ENCODE peak calls at places on chromosomes 11 and 22, in five cellular contexts. One of them, this sample, is unnamed.

GRCh38 chr22:49724893-49725489 is 102.7 kb downstream of the BRD1 start:
- DNase-seq in astrocyte: peak; percentile 3
- DNase-seq in endothelial cell of umbilical vein: peak; percentile 52
- DNase-seq in DND-41: no peak
- DNase-seq in neural progenitor cell: peak; percentile 90
- DNase-seq in this sample: peak; percentile 33

GRCh38 chr22:20404881-20405280 is 10.9 kb downstream of the ZNF74 start:
- DNase-seq in astrocyte: no peak
- DNase-seq in endothelial cell of umbilical vein: no peak
- DNase-seq in DND-41: no peak
- DNase-seq in neural progenitor cell: no peak
- DNase-seq in this sample: no peak

GRCh38 chr11:64459016-64459415 is 100.1 kb downstream of the RPS6KA4 start:
- DNase-seq in astrocyte: no peak
- DNase-seq in endothelial cell of umbilical vein: no peak
- DNase-seq in DND-41: no peak
- DNase-seq in neural progenitor cell: no peak
- DNase-seq in this sample: no peak

GRCh38 chr11:118144301-118144701 is 8.3 kb downstream of the SCN4B start:
- DNase-seq in astrocyte: no peak
- DNase-seq in endothelial cell of umbilical vein: no peak
- DNase-seq in DND-41: no peak
- DNase-seq in neural progenitor cell: no peak
- DNase-seq in this sample: no peak

GRCh38 chr11:8167796-8168195 is 1.0 kb downstream of the RIC3 start:
- DNase-seq in astrocyte: no peak
- DNase-seq in endothelial cell of umbilical vein: no peak
- DNase-seq in DND-41: no peak
- DNase-seq in neural progenitor cell: peak; percentile 46
- DNase-seq in this sample: peak; percentile 8

GRCh38 chr11:534197-534591 is 1.2 kb downstream of the HRAS start:
- DNase-seq in astrocyte: no peak
- DNase-seq in endothelial cell of umbilical vein: no peak
- DNase-seq in DND-41: no peak
- DNase-seq in neural progenitor cell: no peak
- DNase-seq in this sample: no peak

GRCh38 chr22:24289138-24289537 is 18.5 kb downstream of the SPECC1L start:
- DNase-seq in astrocyte: peak; percentile 94
- DNase-seq in endothelial cell of umbilical vein: peak; percentile 55
- DNase-seq in DND-41: no peak
- DNase-seq in neural progenitor cell: no peak
- DNase-seq in this sample: no peak

GRCh38 chr11:64834031-64834722 is 10.3 kb downstream of the CDC42BPG start:
- DNase-seq in astrocyte: no peak
- DNase-seq in endothelial cell of umbilical vein: no peak
- DNase-seq in DND-41: no peak
- DNase-seq in neural progenitor cell: no peak
- DNase-seq in this sample: no peak

GRCh38 chr11:96037267-96037990 is 113.5 kb upstream of the MTMR2 start:
- DNase-seq in astrocyte: peak; percentile 41
- DNase-seq in endothelial cell of umbilical vein: no peak
- DNase-seq in DND-41: no peak
- DNase-seq in neural progenitor cell: no peak
- DNase-seq in this sample: peak; percentile 39

GRCh38 chr11:27204527-27204926 is 158.5 kb downstream of the CCDC34 start:
- DNase-seq in astrocyte: no peak
- DNase-seq in endothelial cell of umbilical vein: peak; percentile 45
- DNase-seq in DND-41: no peak
- DNase-seq in neural progenitor cell: no peak
- DNase-seq in this sample: no peak

GRCh38 chr11:71213696-71214552 is 38.5 kb downstream of the SHANK2 start:
- DNase-seq in astrocyte: no peak
- DNase-seq in endothelial cell of umbilical vein: no peak
- DNase-seq in DND-41: no peak
- DNase-seq in neural progenitor cell: no peak
- DNase-seq in this sample: no peak

GRCh38 chr11:33734441-33735165 is 1.6 kb downstream of the CD59 start:
- DNase-seq in astrocyte: peak; percentile 62
- DNase-seq in endothelial cell of umbilical vein: peak; percentile 63
- DNase-seq in DND-41: no peak
- DNase-seq in neural progenitor cell: no peak
- DNase-seq in this sample: peak; percentile 72

GRCh38 chr22:24187731-24188644 is 6.7 kb downstream of the SUSD2 start:
- DNase-seq in astrocyte: no peak
- DNase-seq in endothelial cell of umbilical vein: no peak
- DNase-seq in DND-41: no peak
- DNase-seq in neural progenitor cell: no peak
- DNase-seq in this sample: no peak

GRCh38 chr11:57456960-57457642 is 3.2 kb upstream of the RTN4RL2 start:
- DNase-seq in astrocyte: peak; percentile 39
- DNase-seq in endothelial cell of umbilical vein: peak; percentile 79
- DNase-seq in DND-41: peak; percentile 74
- DNase-seq in neural progenitor cell: peak; percentile 93
- DNase-seq in this sample: peak; percentile 68

GRCh38 chr11:119015054-119015611 is 3.0 kb downstream of the RPS25 start:
- DNase-seq in astrocyte: no peak
- DNase-seq in endothelial cell of umbilical vein: no peak
- DNase-seq in DND-41: no peak
- DNase-seq in neural progenitor cell: peak; percentile 19
- DNase-seq in this sample: no peak

GRCh38 chr11:13972958-13973357 is 10.4 kb downstream of the SPON1 start:
- DNase-seq in astrocyte: no peak
- DNase-seq in endothelial cell of umbilical vein: no peak
- DNase-seq in DND-41: no peak
- DNase-seq in neural progenitor cell: no peak
- DNase-seq in this sample: no peak

GRCh38 chr22:34842630-34843029 is 223.3 kb upstream of the ISX start:
- DNase-seq in astrocyte: no peak
- DNase-seq in endothelial cell of umbilical vein: no peak
- DNase-seq in DND-41: no peak
- DNase-seq in neural progenitor cell: peak; percentile 29
- DNase-seq in this sample: no peak

GRCh38 chr11:128956401-128957203 is 13.9 kb upstream of the TP53AIP1 start:
- DNase-seq in astrocyte: peak; percentile 57
- DNase-seq in endothelial cell of umbilical vein: peak; percentile 77
- DNase-seq in DND-41: peak; percentile 42
- DNase-seq in neural progenitor cell: peak; percentile 83
- DNase-seq in this sample: peak; percentile 64

GRCh38 chr22:30634477-30635233 is 926 bp upstream of the SLC35E4 start:
- DNase-seq in astrocyte: peak; percentile 74
- DNase-seq in endothelial cell of umbilical vein: peak; percentile 91
- DNase-seq in DND-41: peak; percentile 82
- DNase-seq in neural progenitor cell: peak; percentile 91
- DNase-seq in this sample: peak; percentile 82

GRCh38 chr11:1274501-1274900 is 34.9 kb downstream of the TOLLIP start:
- DNase-seq in astrocyte: no peak
- DNase-seq in endothelial cell of umbilical vein: no peak
- DNase-seq in DND-41: no peak
- DNase-seq in neural progenitor cell: no peak
- DNase-seq in this sample: no peak

GRCh38 chr11:102620858-102621561 is 4.1 kb downstream of the MMP20 start:
- DNase-seq in astrocyte: peak; percentile 75
- DNase-seq in endothelial cell of umbilical vein: peak; percentile 77
- DNase-seq in DND-41: no peak
- DNase-seq in neural progenitor cell: no peak
- DNase-seq in this sample: no peak

GRCh38 chr22:30033891-30034290 is 46.4 kb upstream of the HORMAD2 start:
- DNase-seq in astrocyte: no peak
- DNase-seq in endothelial cell of umbilical vein: no peak
- DNase-seq in DND-41: no peak
- DNase-seq in neural progenitor cell: no peak
- DNase-seq in this sample: no peak

GRCh38 chr11:8671651-8672062 is 10.8 kb downstream of the TRIM66 start:
- DNase-seq in astrocyte: peak; percentile 85
- DNase-seq in endothelial cell of umbilical vein: no peak
- DNase-seq in DND-41: no peak
- DNase-seq in neural progenitor cell: peak; percentile 7
- DNase-seq in this sample: no peak

GRCh38 chr11:2860636-2861035 is 24.9 kb downstream of the CDKN1C start:
- DNase-seq in astrocyte: peak; percentile 16
- DNase-seq in endothelial cell of umbilical vein: no peak
- DNase-seq in DND-41: peak; percentile 9
- DNase-seq in neural progenitor cell: no peak
- DNase-seq in this sample: peak; percentile 23

GRCh38 chr11:115872418-115872817 is 368.2 kb upstream of the CADM1 start:
- DNase-seq in astrocyte: no peak
- DNase-seq in endothelial cell of umbilical vein: no peak
- DNase-seq in DND-41: no peak
- DNase-seq in neural progenitor cell: no peak
- DNase-seq in this sample: no peak

GRCh38 chr11:32244453-32244852 is 153.6 kb downstream of the RCN1 start:
- DNase-seq in astrocyte: no peak
- DNase-seq in endothelial cell of umbilical vein: no peak
- DNase-seq in DND-41: no peak
- DNase-seq in neural progenitor cell: no peak
- DNase-seq in this sample: no peak

GRCh38 chr11:36452987-36453386 is 57.1 kb downstream of the TRAF6 start:
- DNase-seq in astrocyte: no peak
- DNase-seq in endothelial cell of umbilical vein: no peak
- DNase-seq in DND-41: peak; percentile 58
- DNase-seq in neural progenitor cell: no peak
- DNase-seq in this sample: no peak

GRCh38 chr11:7665473-7666291 is 7.6 kb downstream of the CYB5R2 start:
- DNase-seq in astrocyte: peak; percentile 20
- DNase-seq in endothelial cell of umbilical vein: peak; percentile 69
- DNase-seq in DND-41: peak; percentile 51
- DNase-seq in neural progenitor cell: peak; percentile 77
- DNase-seq in this sample: peak; percentile 75

GRCh38 chr11:62439785-62440602 is 21.2 kb downstream of the SCGB1A1 start:
- DNase-seq in astrocyte: peak; percentile 80
- DNase-seq in endothelial cell of umbilical vein: peak; percentile 60
- DNase-seq in DND-41: no peak
- DNase-seq in neural progenitor cell: no peak
- DNase-seq in this sample: no peak

DNA sequence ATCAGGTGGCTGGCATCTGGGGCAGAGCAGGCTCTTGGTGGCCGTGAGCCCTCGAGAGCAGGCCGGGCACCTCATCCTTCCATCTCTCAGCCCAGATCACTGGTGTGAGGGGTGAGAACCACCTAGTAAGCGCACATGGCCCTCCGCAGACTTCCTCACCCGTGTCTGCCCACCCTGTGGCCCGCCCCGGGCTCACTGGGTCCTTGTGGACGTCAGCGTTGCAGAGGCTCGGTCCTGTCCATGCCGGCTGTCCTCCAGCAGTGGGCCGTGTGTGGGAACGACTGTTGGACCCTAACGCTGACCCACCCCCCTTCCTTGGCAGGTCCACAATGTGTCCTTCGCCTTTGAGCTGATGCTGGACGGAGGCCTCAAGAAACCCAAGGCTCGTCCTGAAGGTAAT is 17.2 kb upstream of the PARVG start:
- DNase-seq in astrocyte: no peak
- DNase-seq in endothelial cell of umbilical vein: no peak
- DNase-seq in DND-41: no peak
- DNase-seq in neural progenitor cell: no peak
- DNase-seq in this sample: no peak
- TF ChIP-seq EZH2 in astrocyte: no peak
- TF ChIP-seq EZH2 in endothelial cell of umbilical vein: no peak
- TF ChIP-seq EZH2 in DND-41: no peak
- TF ChIP-seq EZH2 in neural progenitor cell: no peak
- TF ChIP-seq EZH2 in this sample: no peak

DNA sequence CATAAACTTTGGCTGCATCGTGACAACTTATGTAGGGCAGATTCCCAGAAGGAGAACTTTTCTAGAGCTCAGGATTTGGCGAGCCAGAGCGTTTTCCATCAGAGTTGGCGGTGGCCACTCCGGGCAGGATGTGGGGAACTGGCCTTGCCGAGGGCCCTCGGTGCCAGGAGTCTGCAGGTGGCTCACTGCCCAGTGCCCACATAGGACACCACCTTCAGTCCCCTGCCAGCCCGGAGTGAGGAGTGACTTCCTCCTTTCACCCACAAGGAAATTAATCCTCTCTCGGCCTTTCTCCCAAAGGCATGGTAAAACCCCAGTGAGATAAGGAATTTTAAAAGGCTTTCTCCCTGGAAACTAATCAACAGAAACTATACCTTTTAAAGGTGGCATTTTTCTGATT is 1.6 kb upstream of the LGALS2 start:
- DNase-seq in astrocyte: no peak
- DNase-seq in endothelial cell of umbilical vein: no peak
- DNase-seq in DND-41: no peak
- DNase-seq in neural progenitor cell: no peak
- DNase-seq in this sample: no peak
- H3K4me1 ChIP-seq in astrocyte: no peaks in the 10 kb centered on the region
- H3K4me1 ChIP-seq in endothelial cell of umbilical vein: no peaks in the 10 kb centered on the region
- H3K4me1 ChIP-seq in DND-41: peaks cover 12% of the 10 kb centered on the region
- H3K4me1 ChIP-seq in neural progenitor cell: no peaks in the 10 kb centered on the region
- H3K4me1 ChIP-seq in this sample: peaks cover 3% of the 10 kb centered on the region

GRCh38 chr11:44309483-44310197 is at the start of gene ALX4:
- DNase-seq in astrocyte: no peak
- DNase-seq in endothelial cell of umbilical vein: no peak
- DNase-seq in DND-41: no peak
- DNase-seq in neural progenitor cell: peak; percentile 89
- DNase-seq in this sample: peak; percentile 43
- TF ChIP-seq EZH2 in astrocyte: peak; percentile 93
- TF ChIP-seq EZH2 in endothelial cell of umbilical vein: peak; percentile 88
- TF ChIP-seq EZH2 in DND-41: no peak
- TF ChIP-seq EZH2 in neural progenitor cell: peak; percentile 87
- TF ChIP-seq EZH2 in this sample: peak; percentile 6

GRCh38 chr11:6225024-6225423 is 9.4 kb downstream of the FHIP1B start:
- DNase-seq in astrocyte: no peak
- DNase-seq in endothelial cell of umbilical vein: peak; percentile 3
- DNase-seq in DND-41: no peak
- DNase-seq in neural progenitor cell: no peak
- DNase-seq in this sample: no peak

GRCh38 chr11:6224421-6224820 is 10.0 kb downstream of the FHIP1B start:
- DNase-seq in astrocyte: no peak
- DNase-seq in endothelial cell of umbilical vein: no peak
- DNase-seq in DND-41: no peak
- DNase-seq in neural progenitor cell: no peak
- DNase-seq in this sample: no peak

GRCh38 chr11:6225896-6226295 is 8.5 kb downstream of the FHIP1B start:
- DNase-seq in astrocyte: no peak
- DNase-seq in endothelial cell of umbilical vein: peak; percentile 23
- DNase-seq in DND-41: no peak
- DNase-seq in neural progenitor cell: no peak
- DNase-seq in this sample: no peak

GRCh38 chr11:6229911-6230310 is 4.5 kb downstream of the FHIP1B start:
- DNase-seq in astrocyte: no peak
- DNase-seq in endothelial cell of umbilical vein: no peak
- DNase-seq in DND-41: no peak
- DNase-seq in neural progenitor cell: no peak
- DNase-seq in this sample: no peak

DNA sequence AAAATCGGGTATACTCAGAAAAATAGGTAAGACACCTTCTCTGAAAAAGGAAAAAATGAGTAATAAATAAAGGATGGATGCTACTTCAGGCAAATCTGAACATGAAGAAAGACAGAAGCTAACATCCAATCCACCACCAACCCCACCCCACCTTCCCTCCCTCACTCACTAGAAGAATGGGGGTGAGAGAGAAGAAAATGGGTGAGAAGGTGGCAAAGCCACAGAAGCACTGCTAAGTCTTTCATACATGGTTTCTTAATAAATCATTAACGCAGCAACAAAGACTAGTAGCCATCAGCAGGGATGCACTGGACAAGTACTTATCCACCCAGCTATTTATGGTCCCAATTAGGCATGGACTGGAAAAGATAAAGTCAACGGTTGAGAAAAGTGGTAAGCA is 5.9 kb downstream of the FHIP1B start:
- DNase-seq in astrocyte: no peak
- DNase-seq in endothelial cell of umbilical vein: no peak
- DNase-seq in DND-41: no peak
- DNase-seq in neural progenitor cell: no peak
- DNase-seq in this sample: no peak
- H3K4me1 ChIP-seq in astrocyte: peaks cover 1% of the 10 kb centered on the region
- H3K4me1 ChIP-seq in endothelial cell of umbilical vein: peaks cover 4% of the 10 kb centered on the region
- H3K4me1 ChIP-seq in DND-41: peaks cover 9% of the 10 kb centered on the region
- H3K4me1 ChIP-seq in neural progenitor cell: peaks cover 5% of the 10 kb centered on the region
- H3K4me1 ChIP-seq in this sample: peaks cover 3% of the 10 kb centered on the region

This sample was measured in mammary epithelial cell.